ENCODE peak calls at places on chromosomes 2 and 18, in six cellular contexts. One of them, this sample, is unnamed.

GRCh38 chr2:151241224-151241623 is 20.4 kb downstream of the RBM43 start:
- DNase-seq in stimulated activated CD8-positive, alpha-beta memory T cell treated with anti-CD3 and anti-CD28 coated beads, Interleukin-7, amount 100 ng/mL, for 4 hours: no peak
- DNase-seq in naive thymus-derived CD4-positive, alpha-beta T cell: no peak
- DNase-seq in ACHN: no peak
- DNase-seq in EL: peak; percentile 58
- DNase-seq in NCI-H2081: no peak
- DNase-seq in this sample: no peak

GRCh38 chr2:168694876-168695275 is 107.6 kb upstream of the NOSTRIN start:
- DNase-seq in stimulated activated CD8-positive, alpha-beta memory T cell treated with anti-CD3 and anti-CD28 coated beads, Interleukin-7, amount 100 ng/mL, for 4 hours: no peak
- DNase-seq in naive thymus-derived CD4-positive, alpha-beta T cell: no peak
- DNase-seq in ACHN: no peak
- DNase-seq in EL: no peak
- DNase-seq in NCI-H2081: no peak
- DNase-seq in this sample: no peak

GRCh38 chr2:239165206-239165831 is 235.5 kb downstream of the HDAC4 start:
- DNase-seq in stimulated activated CD8-positive, alpha-beta memory T cell treated with anti-CD3 and anti-CD28 coated beads, Interleukin-7, amount 100 ng/mL, for 4 hours: no peak
- DNase-seq in naive thymus-derived CD4-positive, alpha-beta T cell: no peak
- DNase-seq in ACHN: no peak
- DNase-seq in EL: no peak
- DNase-seq in NCI-H2081: no peak
- DNase-seq in this sample: peak; percentile 33

GRCh38 chr18:2471523-2471922 is 99.8 kb downstream of the METTL4 start:
- DNase-seq in stimulated activated CD8-positive, alpha-beta memory T cell treated with anti-CD3 and anti-CD28 coated beads, Interleukin-7, amount 100 ng/mL, for 4 hours: no peak
- DNase-seq in naive thymus-derived CD4-positive, alpha-beta T cell: no peak
- DNase-seq in ACHN: peak; percentile 4
- DNase-seq in EL: no peak
- DNase-seq in NCI-H2081: no peak
- DNase-seq in this sample: no peak

GRCh38 chr2:240586919-240587800 is 626 bp downstream of the CAPN10 start:
- DNase-seq in stimulated activated CD8-positive, alpha-beta memory T cell treated with anti-CD3 and anti-CD28 coated beads, Interleukin-7, amount 100 ng/mL, for 4 hours: no peak
- DNase-seq in naive thymus-derived CD4-positive, alpha-beta T cell: peak; percentile 21
- DNase-seq in ACHN: peak; percentile 55
- DNase-seq in EL: peak; percentile 33
- DNase-seq in NCI-H2081: peak; percentile 33
- DNase-seq in this sample: peak; percentile 47

GRCh38 chr2:128293870-128294455 is 24.7 kb downstream of the HS6ST1 start:
- DNase-seq in stimulated activated CD8-positive, alpha-beta memory T cell treated with anti-CD3 and anti-CD28 coated beads, Interleukin-7, amount 100 ng/mL, for 4 hours: no peak
- DNase-seq in naive thymus-derived CD4-positive, alpha-beta T cell: no peak
- DNase-seq in ACHN: no peak
- DNase-seq in EL: no peak
- DNase-seq in NCI-H2081: no peak
- DNase-seq in this sample: no peak

GRCh38 chr2:170122883-170123547 is 54.9 kb upstream of the MYO3B start:
- DNase-seq in stimulated activated CD8-positive, alpha-beta memory T cell treated with anti-CD3 and anti-CD28 coated beads, Interleukin-7, amount 100 ng/mL, for 4 hours: no peak
- DNase-seq in naive thymus-derived CD4-positive, alpha-beta T cell: no peak
- DNase-seq in ACHN: peak; percentile 64
- DNase-seq in EL: peak; percentile 36
- DNase-seq in NCI-H2081: no peak
- DNase-seq in this sample: no peak

GRCh38 chr2:14408695-14409094 is 223.8 kb upstream of the LRATD1 start:
- DNase-seq in stimulated activated CD8-positive, alpha-beta memory T cell treated with anti-CD3 and anti-CD28 coated beads, Interleukin-7, amount 100 ng/mL, for 4 hours: no peak
- DNase-seq in naive thymus-derived CD4-positive, alpha-beta T cell: no peak
- DNase-seq in ACHN: no peak
- DNase-seq in EL: no peak
- DNase-seq in NCI-H2081: no peak
- DNase-seq in this sample: no peak

GRCh38 chr2:163157891-163158511 is 319.4 kb upstream of the KCNH7 start:
- DNase-seq in stimulated activated CD8-positive, alpha-beta memory T cell treated with anti-CD3 and anti-CD28 coated beads, Interleukin-7, amount 100 ng/mL, for 4 hours: no peak
- DNase-seq in naive thymus-derived CD4-positive, alpha-beta T cell: no peak
- DNase-seq in ACHN: peak; percentile 54
- DNase-seq in EL: peak; percentile 69
- DNase-seq in NCI-H2081: no peak
- DNase-seq in this sample: no peak

GRCh38 chr2:12211326-12212170 is 465.1 kb downstream of the LPIN1 start:
- DNase-seq in stimulated activated CD8-positive, alpha-beta memory T cell treated with anti-CD3 and anti-CD28 coated beads, Interleukin-7, amount 100 ng/mL, for 4 hours: no peak
- DNase-seq in naive thymus-derived CD4-positive, alpha-beta T cell: no peak
- DNase-seq in ACHN: no peak
- DNase-seq in EL: no peak
- DNase-seq in NCI-H2081: peak; percentile 18
- DNase-seq in this sample: no peak

GRCh38 chr2:143261986-143262784 is 133.0 kb downstream of the ARHGAP15 start:
- DNase-seq in stimulated activated CD8-positive, alpha-beta memory T cell treated with anti-CD3 and anti-CD28 coated beads, Interleukin-7, amount 100 ng/mL, for 4 hours: peak; percentile 38
- DNase-seq in naive thymus-derived CD4-positive, alpha-beta T cell: peak; percentile 38
- DNase-seq in ACHN: no peak
- DNase-seq in EL: no peak
- DNase-seq in NCI-H2081: no peak
- DNase-seq in this sample: no peak

GRCh38 chr2:44580875-44581515 is 219.2 kb downstream of the CAMKMT start:
- DNase-seq in stimulated activated CD8-positive, alpha-beta memory T cell treated with anti-CD3 and anti-CD28 coated beads, Interleukin-7, amount 100 ng/mL, for 4 hours: no peak
- DNase-seq in naive thymus-derived CD4-positive, alpha-beta T cell: no peak
- DNase-seq in ACHN: no peak
- DNase-seq in EL: no peak
- DNase-seq in NCI-H2081: no peak
- DNase-seq in this sample: no peak

GRCh38 chr2:170022692-170023091 is 155.3 kb upstream of the MYO3B start:
- DNase-seq in stimulated activated CD8-positive, alpha-beta memory T cell treated with anti-CD3 and anti-CD28 coated beads, Interleukin-7, amount 100 ng/mL, for 4 hours: no peak
- DNase-seq in naive thymus-derived CD4-positive, alpha-beta T cell: no peak
- DNase-seq in ACHN: peak; percentile 90
- DNase-seq in EL: peak; percentile 85
- DNase-seq in NCI-H2081: no peak
- DNase-seq in this sample: no peak

This sample was measured in B cell.